ENCODE peak calls at places on chromosomes 7 and 10, in seven cellular contexts. M is lower lobe of right lung; L is tibial artery; C is fibroblast of lung; S is tibial nerve; G is heart right ventricle; X is CD4-positive, alpha-beta T cell. I is an unnamed sample.

GRCh38 chr7:99729501-99730261 is 5.3 kb downstream of the CYP3A7 start:
- DNase-seq in G (no peak), L (no peak), S (no peak), X (no peak), M (no peak), C (no peak), I (no peak)

GRCh38 chr10:43110318-43111071 is 27.8 kb upstream of the CSGALNACT2 start:
- DNase-seq in L (no peak), G (no peak), C (peak; percentile 80), X (no peak), S (no peak), M (peak; percentile 47), I (no peak)

GRCh38 chr7:2114052-2114451 is 118.7 kb downstream of the MAD1L1 start:
- DNase-seq in S (no peak), M (no peak), G (no peak), L (no peak), C (peak; percentile 82), X (no peak), I (peak; percentile 74)

GRCh38 chr7:135197343-135197742 is 14.0 kb downstream of the WDR91 start:
- DNase-seq in C (no peak), X (no peak), G (no peak), S (no peak), M (no peak), L (no peak), I (no peak)

GRCh38 chr7:135342887-135343286 is 109.2 kb downstream of the STRA8 start:
- DNase-seq in S (no peak), L (no peak), G (peak; percentile 77), M (no peak), C (no peak), X (no peak), I (no peak)

GRCh38 chr7:19692111-19692828 is 16.6 kb downstream of the POLR1F start:
- DNase-seq in C (no peak), G (no peak), X (no peak), M (no peak), S (no peak), L (no peak), I (no peak)

GRCh38 chr10:90849956-90850749 is 7.7 kb downstream of the HTR7 start:
- DNase-seq in M (no peak), S (no peak), G (no peak), C (peak; percentile 53), L (no peak), X (no peak), I (no peak)

GRCh38 chr7:138565451-138566114 is 105.5 kb downstream of the TRIM24 start:
- DNase-seq in M (no peak), G (no peak), S (no peak), C (peak; percentile 67), L (no peak), X (no peak), I (no peak)

GRCh38 chr7:107077699-107078516 is 33.4 kb downstream of the PRKAR2B start:
- DNase-seq in L (no peak), X (no peak), S (no peak), G (no peak), C (no peak), M (no peak), I (no peak)

GRCh38 chr7:24972991-24973390 is 7.0 kb downstream of the OSBPL3 start:
- DNase-seq in S (no peak), C (peak; percentile 77), X (no peak), L (no peak), M (no peak), G (no peak), I (no peak)

GRCh38 chr10:92938846-92939245 is 90.5 kb downstream of the EXOC6 start:
- DNase-seq in L (no peak), M (no peak), G (no peak), S (no peak), C (no peak), X (no peak), I (no peak)

GRCh38 chr7:127487381-127487780 is 94.9 kb upstream of the ZNF800 start:
- DNase-seq in L (no peak), G (no peak), M (no peak), X (no peak), C (no peak), S (no peak), I (no peak)

GRCh38 chr10:87960230-87960629 is 96.8 kb downstream of the PTEN start:
- DNase-seq in G (no peak), C (no peak), S (no peak), M (no peak), L (no peak), X (no peak), I (peak; percentile 53)

GRCh38 chr7:93145324-93145723 is 2.9 kb downstream of the SAMD9L start:
- DNase-seq in S (no peak), M (no peak), G (no peak), X (no peak), C (no peak), L (no peak), I (no peak)

GRCh38 chr10:61992683-61993629 is 91.5 kb downstream of the ARID5B start:
- DNase-seq in S (peak; percentile 42), G (peak; percentile 54), M (peak; percentile 55), C (peak; percentile 98), L (peak; percentile 86), X (peak; percentile 58), I (peak; percentile 36)

GRCh38 chr10:70578371-70578947 is 24.1 kb downstream of the PRF1 start:
- DNase-seq in C (peak; percentile 58), L (no peak), X (peak; percentile 38), S (no peak), M (no peak), G (no peak), I (peak; percentile 77)

GRCh38 chr10:11164806-11165590 is 147.3 kb downstream of the CELF2 start:
- DNase-seq in S (peak; percentile 58), X (peak; percentile 58), C (peak; percentile 91), L (peak; percentile 74), G (peak; percentile 72), M (peak; percentile 73), I (no peak)

GRCh38 chr10:118842826-118843624 is 88.3 kb upstream of the CACUL1 start:
- DNase-seq in X (no peak), L (no peak), C (no peak), M (no peak), G (no peak), S (no peak), I (no peak)

GRCh38 chr10:14698487-14699170 is 76.1 kb downstream of the FAM107B start:
- DNase-seq in G (no peak), C (peak; percentile 79), M (no peak), L (no peak), X (no peak), S (no peak), I (peak; percentile 30)

GRCh38 chr10:101287183-101287830 is 58.0 kb upstream of the LBX1 start:
- DNase-seq in S (no peak), M (no peak), L (no peak), X (no peak), C (no peak), G (no peak), I (no peak)

GRCh38 chr7:99003419-99003818 is 125.1 kb downstream of the TRRAP start:
- DNase-seq in S (no peak), X (no peak), M (no peak), C (no peak), G (no peak), L (no peak), I (no peak)

GRCh38 chr10:22226599-22226998 is 8.8 kb upstream of the EBLN1 start:
- DNase-seq in L (no peak), G (no peak), C (no peak), M (no peak), X (no peak), S (no peak), I (no peak)

GRCh38 chr7:875051-875450 is 1.3 kb upstream of the GET4 start:
- DNase-seq in L (no peak), G (no peak), X (no peak), M (no peak), C (no peak), S (no peak), I (no peak)

GRCh38 chr7:49927581-49927980 is 154.1 kb downstream of the VWC2 start:
- DNase-seq in S (no peak), C (no peak), X (no peak), L (no peak), M (no peak), G (no peak), I (no peak)

GRCh38 chr7:1886361-1887064 is 216.4 kb downstream of the ELFN1 start:
- DNase-seq in L (no peak), C (no peak), G (no peak), S (no peak), X (no peak), M (no peak), I (no peak)

GRCh38 chr7:121449735-121450134 is 53.6 kb upstream of the FAM3C start:
- DNase-seq in L (no peak), S (no peak), M (no peak), G (no peak), C (no peak), X (no peak), I (no peak)
- H3K27ac ChIP-seq in L (no peak overlapping the region), S (no peak overlapping the region), M (no peak overlapping the region), G (no peak overlapping the region), C (no peak overlapping the region), X (no peak overlapping the region), I (no peak overlapping the region)

GRCh38 chr10:79403441-79404230 is 41.8 kb downstream of the ZCCHC24 start:
- DNase-seq in S (peak; percentile 56), M (peak; percentile 57), G (peak; percentile 73), L (no peak), C (no peak), X (no peak), I (peak; percentile 77)
- H3K27ac ChIP-seq in S (peak overlapping the region; percentile 82), M (peak overlapping the region; percentile 82), G (peak overlapping the region; percentile 89), L (peak overlapping the region; percentile 88), C (peak overlapping the region; percentile 65), X (no peak overlapping the region), I (peak overlapping the region; percentile 44)

DNA sequence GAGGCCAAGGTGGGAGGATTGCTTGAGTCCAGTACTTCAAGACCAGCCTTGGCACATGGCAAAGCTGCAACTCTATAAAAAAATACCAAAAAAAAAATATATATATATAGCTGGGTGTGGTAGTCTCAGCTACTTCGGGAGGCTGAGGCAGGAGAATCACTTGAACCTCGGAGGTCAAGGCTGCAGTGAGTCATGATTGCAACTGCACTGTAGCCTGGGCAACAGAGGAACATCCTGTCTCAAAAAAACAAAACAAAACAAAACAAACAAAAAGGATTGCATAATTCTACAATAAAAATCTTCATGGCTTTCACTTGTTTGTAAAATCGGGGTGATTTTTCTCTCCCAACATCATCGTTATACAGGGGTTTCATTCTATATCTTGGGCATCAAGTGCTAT is 35.1 kb downstream of the GUSB start:
- DNase-seq in L (peak; percentile 41), X (no peak), G (no peak), S (no peak), C (peak; percentile 75), M (no peak), I (no peak)
- H3K27ac ChIP-seq in L (no peak overlapping the region), X (no peak overlapping the region), G (no peak overlapping the region), S (no peak overlapping the region), C (peak overlapping the region; percentile 34), M (no peak overlapping the region), I (peak overlapping the region; percentile 42)

DNA sequence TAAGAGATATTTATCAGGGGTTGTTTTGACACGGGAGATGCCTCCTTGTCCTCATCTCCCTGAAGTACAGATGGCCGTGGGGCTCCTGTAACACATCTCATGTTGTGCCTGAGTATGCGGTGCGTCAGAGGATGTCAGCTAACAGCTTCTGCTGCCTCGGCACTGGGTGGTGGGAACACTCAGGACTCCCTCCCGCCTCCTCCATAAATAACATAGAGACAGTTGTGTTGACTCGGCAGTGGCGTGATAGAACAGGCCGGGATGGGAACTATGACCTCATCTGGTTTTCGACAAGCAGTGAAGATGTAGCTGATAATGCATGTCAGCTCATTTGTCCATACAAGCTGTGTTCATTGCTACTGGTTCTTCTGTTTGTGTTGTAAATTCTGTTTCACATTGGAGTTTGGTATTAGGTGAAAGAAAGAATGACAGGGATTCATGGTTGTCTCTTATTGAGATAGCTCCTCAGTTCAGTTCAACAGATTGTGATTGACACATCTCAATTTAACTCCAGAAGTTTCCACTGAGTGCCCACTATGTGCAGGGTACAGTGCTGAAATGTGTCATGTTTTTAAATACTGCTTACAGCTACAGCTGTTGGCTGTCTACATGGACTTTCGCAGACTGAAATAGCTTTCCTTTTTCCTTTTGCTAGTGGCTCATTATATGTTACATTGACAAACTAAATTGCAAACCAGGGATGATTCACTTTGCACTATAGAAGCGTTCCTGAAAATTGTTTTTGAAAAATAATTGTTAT is 87.4 kb downstream of the CHN2 start:
- DNase-seq in L (peak; percentile 35), S (no peak), G (peak; percentile 52), M (no peak), C (peak; percentile 74), X (no peak), I (no peak)
- H3K27ac ChIP-seq in L (no peak overlapping the region), S (no peak overlapping the region), G (peak overlapping the region; percentile 56), M (no peak overlapping the region), C (no peak overlapping the region), X (no peak overlapping the region), I (no peak overlapping the region)